ENCODE peak calls at places on chromosomes 11 and 22, in nine cellular contexts. S, W, Z, I, V, E, O, Y and T are unnamed samples.

GRCh38 chr11:13098067-13098466 is 89.0 kb downstream of the RASSF10 start:
- DNase-seq in S (peak; percentile 51), W (no peak), Z (no peak), I (no peak), V (no peak), E (no peak), O (no peak), Y (peak; percentile 42), T (no peak)

GRCh38 chr11:69439651-69440464 is 41.6 kb upstream of the LINC01488 start:
- DNase-seq in S (no peak), W (no peak), Z (no peak), I (no peak), V (no peak), E (no peak), O (no peak), Y (no peak), T (no peak)

GRCh38 chr22:39630721-39631120 is 60.2 kb downstream of the CACNA1I start:
- DNase-seq in S (no peak), W (no peak), Z (no peak), I (no peak), V (no peak), E (no peak), O (no peak), Y (no peak), T (no peak)

GRCh38 chr22:33240901-33241300 is 182.7 kb upstream of the SYN3 start:
- DNase-seq in S (no peak), W (no peak), Z (no peak), I (no peak), V (no peak), E (no peak), O (no peak), Y (no peak), T (no peak)

GRCh38 chr22:45335854-45336492 is 26.2 kb downstream of the FAM118A start:
- DNase-seq in S (no peak), W (no peak), Z (no peak), I (no peak), V (no peak), E (no peak), O (no peak), Y (no peak), T (no peak)

GRCh38 chr11:5809122-5809519 is 397 bp downstream of the OR52N2 start:
- DNase-seq in S (no peak), W (no peak), Z (no peak), I (no peak), V (no peak), E (no peak), O (no peak), Y (no peak), T (no peak)

GRCh38 chr11:35145249-35145648 is 6.3 kb downstream of the CD44 start:
- DNase-seq in S (no peak), W (no peak), Z (peak; percentile 30), I (peak; percentile 86), V (no peak), E (no peak), O (peak; percentile 70), Y (no peak), T (peak; percentile 50)

GRCh38 chr11:84722583-84723108 is 904.5 kb downstream of the DLG2 start:
- DNase-seq in S (no peak), W (no peak), Z (no peak), I (no peak), V (no peak), E (no peak), O (no peak), Y (no peak), T (no peak)

GRCh38 chr11:121754603-121755002 is 301.8 kb upstream of the SORL1-AS1 start:
- DNase-seq in S (no peak), W (no peak), Z (no peak), I (no peak), V (no peak), E (no peak), O (no peak), Y (no peak), T (no peak)

GRCh38 chr11:107203656-107204055 is 185.4 kb upstream of the GUCY1A2 start:
- DNase-seq in S (no peak), W (no peak), Z (no peak), I (no peak), V (no peak), E (no peak), O (no peak), Y (no peak), T (no peak)

GRCh38 chr22:44133161-44133560 is 47.6 kb upstream of the PARVG start:
- DNase-seq in S (no peak), W (no peak), Z (no peak), I (no peak), V (no peak), E (no peak), O (no peak), Y (no peak), T (no peak)

GRCh38 chr11:128157423-128158298 is 429.7 kb downstream of the ETS1 start:
- DNase-seq in S (no peak), W (peak; percentile 20), Z (peak; percentile 57), I (peak; percentile 51), V (peak; percentile 56), E (no peak), O (peak; percentile 33), Y (peak; percentile 44), T (no peak)

GRCh38 chr11:134759314-134759713 is 347.3 kb upstream of the B3GAT1 start:
- DNase-seq in S (no peak), W (no peak), Z (no peak), I (no peak), V (no peak), E (no peak), O (no peak), Y (no peak), T (no peak)

GRCh38 chr11:130798280-130798679 is 118.0 kb downstream of the SNX19 start:
- DNase-seq in S (no peak), W (no peak), Z (no peak), I (no peak), V (no peak), E (no peak), O (no peak), Y (no peak), T (no peak)

GRCh38 chr11:61783717-61784505 is 8.5 kb downstream of the TMEM258 start:
- DNase-seq in S (no peak), W (no peak), Z (no peak), I (no peak), V (no peak), E (no peak), O (no peak), Y (no peak), T (no peak)

GRCh38 chr11:58135171-58135570 is 9.8 kb upstream of the OR9I1 start:
- DNase-seq in S (no peak), W (no peak), Z (no peak), I (no peak), V (no peak), E (no peak), O (no peak), Y (no peak), T (no peak)

GRCh38 chr11:104852811-104853210 is 45.4 kb downstream of the CASP12 start:
- DNase-seq in S (no peak), W (no peak), Z (no peak), I (no peak), V (no peak), E (no peak), O (no peak), Y (no peak), T (no peak)

GRCh38 chr11:125552927-125553326 is 16.4 kb upstream of the EI24 start:
- DNase-seq in S (no peak), W (no peak), Z (peak; percentile 87), I (no peak), V (no peak), E (no peak), O (no peak), Y (no peak), T (no peak)

DNA sequence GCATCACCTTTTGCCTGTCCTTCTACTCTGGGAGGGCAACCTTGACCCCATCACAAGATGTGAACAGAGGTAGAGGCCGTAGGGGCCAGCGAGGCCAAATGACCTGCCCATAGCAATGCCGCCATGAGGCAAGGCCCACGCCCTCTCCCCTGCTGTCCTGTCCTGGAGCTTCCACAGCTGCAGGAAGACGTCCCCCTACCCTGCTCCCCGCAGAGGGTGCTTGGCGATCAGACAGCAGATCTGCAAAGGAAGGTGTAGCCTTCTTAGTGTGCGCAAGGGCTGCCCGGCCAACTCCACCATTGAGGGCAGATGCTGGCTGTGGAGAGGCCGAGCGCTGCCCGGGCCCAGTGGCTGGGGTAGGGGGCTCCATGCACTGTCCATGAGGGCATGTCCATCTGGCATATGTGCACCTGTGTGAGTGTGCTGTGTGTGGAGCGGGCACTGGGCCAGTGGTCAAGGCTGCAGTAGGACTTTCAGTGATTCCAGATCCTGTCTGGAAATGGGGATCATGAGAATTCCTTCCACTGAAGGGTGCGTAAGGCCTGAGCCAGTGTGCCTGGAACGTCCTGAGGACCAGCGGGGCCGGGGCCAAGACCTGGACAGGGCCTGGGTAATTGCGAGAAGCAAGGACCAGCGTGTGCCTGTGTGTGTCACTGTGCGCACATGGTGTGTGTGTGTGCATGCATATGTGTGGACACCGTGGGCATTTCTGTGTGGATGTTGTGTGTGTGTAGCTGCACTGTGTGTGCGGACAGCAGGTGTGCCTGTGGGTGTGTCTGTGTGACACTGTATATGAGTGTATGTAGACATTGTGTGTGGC is 11.0 kb downstream of the TRPM5 start:
- DNase-seq in S (no peak), W (no peak), Z (no peak), I (no peak), V (no peak), E (no peak), O (no peak), Y (no peak), T (no peak)
- TF ChIP-seq EP300 in S (no peak), W (no peak), Z (no peak), I (no peak), V (no peak), E (no peak), O (no peak), Y (no peak), T (no peak)

DNA sequence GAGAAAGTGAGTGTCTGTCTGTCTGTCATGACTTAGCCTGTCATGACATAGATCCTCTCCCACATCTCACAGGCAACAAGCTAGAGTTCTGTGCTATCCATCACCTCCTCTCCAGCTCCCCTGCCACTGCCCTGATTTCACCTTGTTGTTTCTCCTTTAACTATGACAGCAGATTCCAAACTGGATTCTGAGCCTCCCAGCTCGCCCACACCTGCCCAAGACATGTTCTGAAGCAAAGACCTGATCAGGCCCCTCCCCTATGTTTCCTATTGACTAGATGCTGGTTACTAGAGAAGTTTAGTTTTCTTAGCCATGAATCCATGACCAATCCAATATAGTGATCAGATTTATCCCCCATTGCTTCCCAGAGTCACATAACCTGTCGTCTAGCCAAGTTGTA is 15.4 kb downstream of the PRSS23 start:
- DNase-seq in S (no peak), W (no peak), Z (no peak), I (no peak), V (no peak), E (no peak), O (no peak), Y (no peak), T (no peak)
- H3K4me1 ChIP-seq in S (peaks cover 4% of the 10 kb centered on the region), W (peaks cover 83% of the 10 kb centered on the region), Z (no peaks in the 10 kb centered on the region), I (no peaks in the 10 kb centered on the region), V (no peaks in the 10 kb centered on the region), E (peaks cover 16% of the 10 kb centered on the region), O (no peaks in the 10 kb centered on the region), Y (no peaks in the 10 kb centered on the region), T (peaks cover 66% of the 10 kb centered on the region)

GRCh38 chr11:95414217-95414616 is 183.2 kb upstream of the SESN3 start:
- DNase-seq in S (no peak), W (no peak), Z (no peak), I (no peak), V (no peak), E (no peak), O (no peak), Y (no peak), T (no peak)
- H3K4me3 ChIP-seq in S (no peak overlapping the region), W (no peak overlapping the region), Z (no peak overlapping the region), I (no peak overlapping the region), V (no peak overlapping the region), E (no peak overlapping the region), O (no peak overlapping the region), Y (no peak overlapping the region), T (no peak overlapping the region)

GRCh38 chr11:111765984-111766833 is at the start of gene PPP2R1B:
- DNase-seq in S (peak; percentile 83), W (peak; percentile 82), Z (peak; percentile 95), I (peak; percentile 35), V (peak; percentile 98), E (peak; percentile 57), O (peak; percentile 77), Y (peak; percentile 42), T (peak; percentile 77)
- TF ChIP-seq EP300 in S (no peak), W (no peak), Z (no peak), I (no peak), V (no peak), E (peak; percentile 94), O (no peak), Y (no peak), T (no peak)